ENCODE peak calls at places on chromosomes 4 and X, in eight cellular contexts. B, V, N, Q, F, J, X and R are unnamed samples.

GRCh38 chr4:74444891-74445642 is at the start of gene AREG:
- DNase-seq in B (peak), V (peak), N (peak), Q (peak), F (peak), J (peak), X (peak), R (peak)

GRCh38 chr4:21819086-21819485 is 129.5 kb downstream of the KCNIP4 start:
- DNase-seq in B (no peak), V (no peak), N (peak), Q (no peak), F (no peak), J (peak), X (no peak), R (peak)

GRCh38 chrX:123788744-123789143 is 55.9 kb upstream of the THOC2 start:
- DNase-seq in B (no peak), V (no peak), N (no peak), Q (no peak), F (no peak), J (no peak), X (no peak), R (no peak)

GRCh38 chrX:101164766-101165590 is 54.6 kb upstream of the DRP2 start:
- DNase-seq in B (no peak), V (no peak), N (peak), Q (no peak), F (no peak), J (peak), X (no peak), R (peak)

GRCh38 chrX:2967998-2968909 is 38.1 kb upstream of the ARSH start:
- DNase-seq in B (peak), V (peak), N (peak), Q (peak), F (no peak), J (peak), X (peak), R (peak)

GRCh38 chr4:7828011-7828720 is 111.5 kb downstream of the AFAP1 start:
- DNase-seq in B (peak), V (no peak), N (peak), Q (no peak), F (peak), J (peak), X (peak), R (peak)

GRCh38 chr4:140098481-140099132 is 55.4 kb downstream of the MAML3 start:
- DNase-seq in B (no peak), V (no peak), N (peak), Q (no peak), F (no peak), J (peak), X (no peak), R (peak)

GRCh38 chrX:123504047-123504446 is 228.8 kb downstream of the THOC2 start:
- DNase-seq in B (no peak), V (no peak), N (no peak), Q (no peak), F (no peak), J (no peak), X (no peak), R (no peak)

GRCh38 chrX:72540318-72540717 is 32.3 kb downstream of the HDAC8 start:
- DNase-seq in B (no peak), V (no peak), N (peak), Q (no peak), F (no peak), J (peak), X (no peak), R (peak)

GRCh38 chr4:10524196-10524833 is 67.1 kb upstream of the ZNF518B start:
- DNase-seq in B (no peak), V (no peak), N (peak), Q (no peak), F (no peak), J (peak), X (peak), R (peak)

GRCh38 chrX:103197721-103198306 is 17.1 kb upstream of the BEX4 start:
- DNase-seq in B (no peak), V (no peak), N (peak), Q (no peak), F (peak), J (no peak), X (no peak), R (peak)

GRCh38 chr4:56976878-56977320 is 507 bp downstream of the NOA1 start:
- DNase-seq in B (peak), V (peak), N (no peak), Q (peak), F (no peak), J (peak), X (no peak), R (no peak)

GRCh38 chrX:17634542-17635207 is 102.6 kb upstream of the SCML1 start:
- DNase-seq in B (no peak), V (no peak), N (no peak), Q (no peak), F (no peak), J (no peak), X (no peak), R (no peak)

GRCh38 chr4:70996014-70996353 is 2.5 kb downstream of the DCK start:
- DNase-seq in B (no peak), V (no peak), N (no peak), Q (no peak), F (no peak), J (no peak), X (no peak), R (no peak)

GRCh38 chr4:162782778-162783507 is 383.7 kb downstream of the NAF1 start:
- DNase-seq in B (no peak), V (no peak), N (peak), Q (no peak), F (no peak), J (peak), X (no peak), R (no peak)

GRCh38 chr4:1463088-1463926 is 57.1 kb upstream of the NKX1-1 start:
- DNase-seq in B (no peak), V (no peak), N (peak), Q (peak), F (peak), J (peak), X (no peak), R (peak)

GRCh38 chr4:87011340-87012034 is 76.7 kb downstream of the AFF1 start:
- DNase-seq in B (peak), V (no peak), N (peak), Q (no peak), F (peak), J (peak), X (no peak), R (peak)

GRCh38 chrX:45508459-45508858 is 307.8 kb upstream of the DIPK2B start:
- DNase-seq in B (no peak), V (no peak), N (peak), Q (no peak), F (no peak), J (no peak), X (no peak), R (peak)

GRCh38 chrX:140040397-140040796 is 75.1 kb upstream of the CXorf66 start:
- DNase-seq in B (no peak), V (no peak), N (no peak), Q (no peak), F (no peak), J (no peak), X (no peak), R (no peak)

GRCh38 chr4:80448056-80448455 is 112.5 kb downstream of the CFAP299 start:
- DNase-seq in B (no peak), V (no peak), N (no peak), Q (no peak), F (no peak), J (no peak), X (no peak), R (no peak)

GRCh38 chrX:38150993-38151392 is 69.7 kb downstream of the SRPX start:
- DNase-seq in B (no peak), V (no peak), N (no peak), Q (no peak), F (no peak), J (no peak), X (no peak), R (no peak)

GRCh38 chr4:140720387-140721087 is 35.6 kb downstream of the TBC1D9 start:
- DNase-seq in B (no peak), V (no peak), N (no peak), Q (no peak), F (no peak), J (no peak), X (no peak), R (no peak)

GRCh38 chr4:2416564-2417195 is 1.8 kb downstream of the ZFYVE28 start:
- DNase-seq in B (peak), V (peak), N (peak), Q (no peak), F (no peak), J (no peak), X (no peak), R (peak)

DNA sequence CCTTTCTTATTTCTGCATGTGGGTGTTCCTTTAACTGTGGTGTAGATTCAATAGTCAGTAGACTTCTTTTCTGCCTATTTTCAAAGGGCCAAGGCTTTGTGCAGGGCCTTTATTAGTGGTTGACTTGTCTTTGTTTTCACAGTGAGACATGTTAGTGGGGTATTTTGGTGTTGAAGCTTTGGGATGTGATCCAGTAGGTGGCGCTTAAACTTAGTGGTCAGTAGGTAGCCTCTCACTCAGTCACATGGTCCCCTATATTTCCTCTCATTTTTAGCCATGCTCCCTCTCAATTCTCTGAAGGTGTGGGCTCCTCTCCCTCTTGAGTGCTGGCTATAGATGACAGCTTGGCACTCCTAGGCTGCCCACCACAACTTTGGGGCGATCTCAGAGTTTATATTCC is 23.4 kb upstream of the SLC10A7 start:
- DNase-seq in B (no peak), V (peak), N (peak), Q (no peak), F (no peak), J (peak), X (no peak), R (peak)
- TF ChIP-seq CTCF in B (no peak), V (peak), N (peak), Q (no peak), F (peak), J (peak), X (peak), R (peak)

GRCh38 chr4:153573221-153573620 is 107.1 kb downstream of the TMEM131L start:
- DNase-seq in B (no peak), V (no peak), N (no peak), Q (no peak), F (no peak), J (no peak), X (no peak), R (no peak)
- H3K4me3 ChIP-seq in B (no peak), V (no peak), N (no peak), Q (no peak), F (no peak), J (no peak), X (no peak), R (no peak)

GRCh38 chrX:54452920-54453319 is 12.7 kb downstream of the TSR2 start:
- DNase-seq in B (no peak), V (peak), N (peak), Q (no peak), F (no peak), J (peak), X (no peak), R (peak)
- TF ChIP-seq CTCF in B (no peak), V (peak), N (peak), Q (no peak), F (peak), J (peak), X (no peak), R (peak)

GRCh38 chrX:57817302-57817701 is 93.0 kb downstream of the ZXDA start:
- DNase-seq in B (no peak), V (no peak), N (peak), Q (no peak), F (no peak), J (peak), X (no peak), R (peak)

GRCh38 chrX:57821703-57822375 is 88.4 kb downstream of the ZXDA start:
- DNase-seq in B (peak), V (peak), N (peak), Q (no peak), F (peak), J (peak), X (peak), R (peak)

DNA sequence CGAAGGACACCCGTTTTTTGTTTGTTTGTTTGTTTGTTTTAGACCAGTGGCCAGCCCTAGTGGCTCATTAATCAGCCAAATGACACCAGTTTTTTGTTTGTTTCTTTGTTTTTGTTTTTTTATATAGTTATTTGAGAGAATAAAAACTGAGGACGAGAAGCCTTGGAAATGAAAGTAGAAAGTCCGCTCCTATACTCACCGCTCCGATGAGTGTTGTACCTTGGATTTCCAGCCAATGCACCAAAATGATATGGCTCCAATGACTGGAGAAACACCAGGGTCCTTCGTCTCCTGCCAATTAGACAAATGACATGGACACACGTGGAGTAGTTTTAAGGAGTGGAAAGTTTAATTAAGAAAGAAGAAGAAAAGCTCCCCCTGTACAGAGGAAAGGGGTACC is 87.9 kb downstream of the ZXDA start:
- DNase-seq in B (no peak), V (no peak), N (no peak), Q (no peak), F (no peak), J (no peak), X (no peak), R (no peak)
- H3K4me3 ChIP-seq in B (no peak), V (no peak), N (no peak), Q (peak), F (no peak), J (no peak), X (no peak), R (no peak)

GRCh38 chr4:99088485-99089365 is at the start of gene ADH5:
- DNase-seq in B (peak), V (peak), N (peak), Q (peak), F (peak), J (peak), X (peak), R (peak)
- TF ChIP-seq CTCF in B (no peak), V (no peak), N (no peak), Q (no peak), F (no peak), J (no peak), X (no peak), R (no peak)

GRCh38 chrX:8730812-8731578 is 942 bp downstream of the ANOS1 start:
- DNase-seq in B (no peak), V (peak), N (no peak), Q (no peak), F (no peak), J (no peak), X (no peak), R (no peak)
- H3K4me3 ChIP-seq in B (peak), V (peak), N (peak), Q (peak), F (peak), J (no peak), X (no peak), R (peak)